ENCODE peak calls at places on chromosomes 12 and 14, in seven cellular contexts. E is right lobe of liver, G is osteoblast, H is PC-9, Y is breast epithelium, W is uterus, V is HL-60. S is an unnamed sample.

GRCh38 chr12:45183263-45183662 is 32.6 kb upstream of the ANO6 start:
- DNase-seq in H (no peak), Y (no peak), E (no peak), V (no peak), W (no peak), G (peak; percentile 83), S (peak; percentile 8)

GRCh38 chr12:92242917-92243316 is 97.3 kb upstream of the BTG1 start:
- DNase-seq in W (peak; percentile 47), G (no peak), Y (no peak), E (no peak), V (no peak), H (no peak), S (no peak)

GRCh38 chr14:67166450-67166853 is 22.8 kb upstream of the GARIN2 start:
- DNase-seq in H (peak; percentile 44), V (no peak), Y (no peak), W (peak; percentile 24), G (no peak), E (no peak), S (peak; percentile 32)

GRCh38 chr12:31007153-31007495 is 66.5 kb upstream of the DDX11 start:
- DNase-seq in W (peak; percentile 5), Y (no peak), G (no peak), E (no peak), H (no peak), V (no peak), S (no peak)

GRCh38 chr12:120536064-120536791 is 2.1 kb downstream of the RNF10 start:
- DNase-seq in H (no peak), W (no peak), V (no peak), G (no peak), Y (no peak), E (no peak), S (no peak)

GRCh38 chr12:32756476-32757158 is 920 bp upstream of the YARS2 start:
- DNase-seq in V (no peak), H (no peak), W (peak; percentile 14), G (no peak), Y (no peak), E (no peak), S (no peak)

GRCh38 chr12:11630046-11630706 is 19.3 kb upstream of the ETV6 start:
- DNase-seq in G (no peak), W (no peak), V (no peak), Y (no peak), E (peak; percentile 37), H (no peak), S (no peak)

GRCh38 chr12:103456006-103456405 is 39.8 kb downstream of the C12orf42 start:
- DNase-seq in H (no peak), E (no peak), V (no peak), G (no peak), Y (no peak), W (no peak), S (no peak)

GRCh38 chr12:117060236-117060926 is 38.8 kb downstream of the TESC start:
- DNase-seq in V (no peak), E (no peak), W (no peak), Y (no peak), G (no peak), H (peak; percentile 33), S (no peak)

GRCh38 chr12:110785240-110785639 is 42.5 kb upstream of the PPP1CC start:
- DNase-seq in W (no peak), H (no peak), G (no peak), Y (no peak), E (no peak), V (no peak), S (no peak)

GRCh38 chr14:24574206-24574774 is 1.8 kb downstream of the CTSG start:
- DNase-seq in Y (no peak), E (no peak), H (no peak), G (no peak), V (no peak), W (no peak), S (no peak)

GRCh38 chr12:69154585-69155363 is 84.6 kb upstream of the CPSF6 start:
- DNase-seq in G (no peak), H (peak; percentile 45), Y (peak; percentile 38), W (peak; percentile 37), E (peak; percentile 67), V (peak; percentile 57), S (peak; percentile 55)

GRCh38 chr12:124774462-124775167 is 89.0 kb downstream of the SCARB1 start:
- DNase-seq in V (peak; percentile 20), E (no peak), Y (no peak), W (peak; percentile 63), H (no peak), G (peak; percentile 90), S (no peak)

GRCh38 chr14:50524731-50525510 is 7.4 kb downstream of the MAP4K5 start:
- DNase-seq in H (no peak), E (no peak), Y (no peak), G (no peak), V (no peak), W (no peak), S (no peak)

GRCh38 chr12:21672151-21672550 is 14.5 kb upstream of the LDHB start:
- DNase-seq in W (no peak), E (no peak), Y (no peak), H (no peak), G (no peak), V (no peak), S (no peak)

GRCh38 chr12:89789862-89790261 is 81.2 kb upstream of the ATP2B1 start:
- DNase-seq in H (no peak), G (no peak), E (no peak), W (no peak), Y (no peak), V (peak; percentile 77), S (no peak)

GRCh38 chr14:68665792-68666195 is 127.1 kb downstream of the ZFP36L1 start:
- DNase-seq in Y (no peak), G (no peak), H (no peak), V (no peak), W (peak; percentile 17), E (no peak), S (no peak)

GRCh38 chr14:86527312-86527711 is 997.4 kb downstream of the FLRT2 start:
- DNase-seq in G (no peak), Y (no peak), W (no peak), H (no peak), V (no peak), E (no peak), S (no peak)

GRCh38 chr12:106304001-106304421 is 1.5 kb downstream of the TCP11L2 start:
- DNase-seq in E (no peak), H (no peak), V (no peak), Y (no peak), W (peak; percentile 24), G (no peak), S (no peak)

DNA sequence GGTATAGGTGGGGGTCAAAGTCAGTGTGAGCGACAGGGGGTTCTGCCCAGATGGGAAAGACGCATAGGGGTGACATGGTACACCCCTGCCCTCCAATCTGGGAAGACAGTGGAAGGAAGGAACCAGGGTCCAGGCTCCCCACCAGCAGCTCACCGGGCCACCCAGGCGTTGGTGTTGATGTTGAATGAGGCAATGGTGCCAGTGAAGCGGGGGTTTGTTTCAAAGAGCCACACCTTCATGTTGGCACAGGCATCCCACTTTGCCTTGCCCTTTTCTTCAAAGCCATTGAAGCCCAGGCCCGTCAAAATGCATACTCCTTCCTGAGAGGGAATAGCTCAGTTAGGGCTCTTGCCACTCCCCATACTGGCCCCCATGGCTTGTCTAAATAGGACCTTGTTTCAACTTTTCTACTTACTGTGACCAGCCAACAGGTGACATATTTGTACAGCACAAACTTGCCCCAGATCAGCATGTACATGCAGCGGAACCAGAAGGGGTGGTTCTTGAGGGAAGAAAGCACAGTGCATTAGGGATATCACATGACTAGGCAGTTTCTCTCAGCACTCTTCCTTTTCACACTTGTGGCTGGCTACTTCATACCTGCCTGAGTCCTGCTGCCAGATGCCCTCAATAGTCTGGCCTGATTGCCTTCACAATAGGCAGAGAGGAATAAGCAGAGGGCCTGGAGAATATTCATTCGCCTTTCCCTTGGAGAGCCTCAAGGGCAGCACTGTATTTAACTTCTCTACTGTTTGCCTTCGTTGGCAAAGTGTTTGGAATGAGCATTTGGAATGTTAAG is 7.7 kb downstream of the EMG1 start:
- DNase-seq in H (no peak), E (no peak), G (no peak), V (no peak), W (no peak), Y (no peak), S (no peak)
- H3K27ac ChIP-seq in H (peak overlapping the region; percentile 31), E (no peak overlapping the region), G (no peak overlapping the region), V (no peak overlapping the region), W (no peak overlapping the region), Y (peak overlapping the region; percentile 2), S (peak overlapping the region; percentile 62)

GRCh38 chr12:6358886-6359285 is 16.5 kb downstream of the SCNN1A start:
- DNase-seq in Y (no peak), G (no peak), V (no peak), E (no peak), H (no peak), W (no peak), S (no peak)

GRCh38 chr12:6361834-6362233 is 13.5 kb downstream of the SCNN1A start:
- DNase-seq in E (peak; percentile 87), V (no peak), G (peak; percentile 91), H (peak; percentile 98), Y (no peak), W (no peak), S (no peak)

GRCh38 chr12:6362383-6362782 is 13.0 kb downstream of the SCNN1A start:
- DNase-seq in V (no peak), G (peak; percentile 81), H (no peak), W (no peak), Y (no peak), E (no peak), S (no peak)

GRCh38 chr12:6360578-6361490 is 14.5 kb downstream of the SCNN1A start:
- DNase-seq in H (no peak), G (peak; percentile 71), V (no peak), W (no peak), E (no peak), Y (no peak), S (no peak)

GRCh38 chr12:6360080-6360571 is 15.2 kb downstream of the SCNN1A start:
- DNase-seq in G (peak; percentile 39), H (no peak), W (no peak), V (no peak), E (peak; percentile 67), Y (no peak), S (no peak)
- H3K27ac ChIP-seq in G (no peak overlapping the region), H (no peak overlapping the region), W (no peak overlapping the region), V (no peak overlapping the region), E (peak overlapping the region; percentile 91), Y (no peak overlapping the region), S (peak overlapping the region; percentile 35)

GRCh38 chr12:109170335-109170734 is 53.9 kb downstream of the ACACB start:
- DNase-seq in V (peak; percentile 22), G (no peak), H (no peak), Y (no peak), W (no peak), E (no peak), S (no peak)
- H3K27ac ChIP-seq in V (peak overlapping the region; percentile 47), G (no peak overlapping the region), H (no peak overlapping the region), Y (no peak overlapping the region), W (peak overlapping the region; percentile 52), E (no peak overlapping the region), S (no peak overlapping the region)

GRCh38 chr14:61699092-61699491 is 3.8 kb downstream of the HIF1A start:
- DNase-seq in W (no peak), Y (no peak), E (no peak), V (no peak), H (no peak), G (no peak), S (no peak)

GRCh38 chr14:61696753-61697318 is 1.5 kb downstream of the HIF1A start:
- DNase-seq in H (no peak), Y (no peak), V (no peak), E (no peak), W (no peak), G (no peak), S (no peak)

GRCh38 chr14:61695695-61696527 is 598 bp downstream of the HIF1A start:
- DNase-seq in Y (peak; percentile 27), H (peak; percentile 42), W (peak; percentile 40), E (peak; percentile 65), V (no peak), G (peak; percentile 62), S (peak; percentile 40)

GRCh38 chr14:61700104-61700886 is 5.0 kb downstream of the HIF1A start:
- DNase-seq in H (no peak), W (no peak), G (no peak), V (no peak), Y (no peak), E (no peak), S (no peak)

GRCh38 chr14:61698216-61698980 is 3.1 kb downstream of the HIF1A start:
- DNase-seq in Y (no peak), G (no peak), E (no peak), W (no peak), H (no peak), V (no peak), S (no peak)
- H3K27ac ChIP-seq in Y (no peak overlapping the region), G (peak overlapping the region; percentile 90), E (no peak overlapping the region), W (no peak overlapping the region), H (peak overlapping the region; percentile 93), V (peak overlapping the region; percentile 0), S (no peak overlapping the region)